ENCODE peak calls at places on chromosomes 13 and 19, in eight cellular contexts. Q is kidney tubule cell, J is LoVo, M is stromal cell of bone marrow, B is NCI-H748 treated with DMSO at 0.1 percent for 48 hours, O is EH, E is T-helper 2 cell, L is GM23338. G is an unnamed sample.

GRCh38 chr13:43193789-43194188 is 170.4 kb downstream of the DNAJC15 start:
- DNase-seq in Q (no peak), J (no peak), M (no peak), B (no peak), O (no peak), E (no peak), L (no peak), G (no peak)

GRCh38 chr13:40787062-40787461 is 2.3 kb upstream of the SLC25A15 start:
- DNase-seq in Q (no peak), J (no peak), M (no peak), B (no peak), O (peak; percentile 85), E (no peak), L (no peak), G (no peak)

GRCh38 chr13:97544041-97544765 is 110.2 kb downstream of the RAP2A start:
- DNase-seq in Q (no peak), J (no peak), M (no peak), B (no peak), O (peak; percentile 46), E (no peak), L (no peak), G (no peak)

GRCh38 chr13:59715591-59715990 is 448.1 kb downstream of the DIAPH3 start:
- DNase-seq in Q (no peak), J (no peak), M (no peak), B (no peak), O (no peak), E (no peak), L (no peak), G (no peak)

GRCh38 chr13:66553391-66553790 is 676.7 kb downstream of the PCDH9 start:
- DNase-seq in Q (no peak), J (no peak), M (no peak), B (no peak), O (peak; percentile 38), E (no peak), L (no peak), G (no peak)

GRCh38 chr13:100363874-100364273 is 224.7 kb downstream of the GGACT start:
- DNase-seq in Q (no peak), J (peak; percentile 44), M (no peak), B (peak; percentile 54), O (peak; percentile 77), E (no peak), L (no peak), G (no peak)

GRCh38 chr13:39571502-39572092 is 31.4 kb downstream of the LHFPL6 start:
- DNase-seq in Q (no peak), J (no peak), M (no peak), B (no peak), O (no peak), E (no peak), L (no peak), G (no peak)

GRCh38 chr19:5789201-5789795 is 1.7 kb downstream of the DUS3L start:
- DNase-seq in Q (no peak), J (no peak), M (no peak), B (no peak), O (no peak), E (no peak), L (no peak), G (no peak)

GRCh38 chr19:49579947-49580263 is 451 bp downstream of the NOSIP start:
- DNase-seq in Q (no peak), J (no peak), M (no peak), B (no peak), O (no peak), E (no peak), L (no peak), G (no peak)

GRCh38 chr19:52237197-52237596 is 32.2 kb upstream of the ZNF766 start:
- DNase-seq in Q (no peak), J (no peak), M (no peak), B (no peak), O (no peak), E (no peak), L (no peak), G (no peak)

GRCh38 chr19:10271543-10272086 is 695 bp downstream of the ICAM1 start:
- DNase-seq in Q (peak; percentile 62), J (no peak), M (no peak), B (no peak), O (peak; percentile 48), E (no peak), L (no peak), G (no peak)

GRCh38 chr13:107846642-107847041 is 368.7 kb downstream of the LIG4 start:
- DNase-seq in Q (no peak), J (no peak), M (no peak), B (no peak), O (no peak), E (no peak), L (no peak), G (no peak)

GRCh38 chr13:110495376-110495775 is 66.1 kb downstream of the RAB20 start:
- DNase-seq in Q (no peak), J (no peak), M (no peak), B (no peak), O (no peak), E (no peak), L (no peak), G (no peak)

GRCh38 chr19:3135961-3136683 is at the start of gene GNA15:
- DNase-seq in Q (no peak), J (no peak), M (no peak), B (no peak), O (no peak), E (peak; percentile 30), L (no peak), G (no peak)

GRCh38 chr19:17830567-17831418 is 9.5 kb upstream of the INSL3 start:
- DNase-seq in Q (peak; percentile 83), J (peak; percentile 95), M (no peak), B (peak; percentile 66), O (peak; percentile 80), E (peak; percentile 18), L (peak; percentile 95), G (no peak)

GRCh38 chr19:38251564-38252051 is 4.6 kb downstream of the PPP1R14A start:
- DNase-seq in Q (no peak), J (no peak), M (no peak), B (no peak), O (peak; percentile 77), E (no peak), L (peak; percentile 56), G (no peak)

GRCh38 chr13:103525530-103525929 is 459.3 kb upstream of the SLC10A2 start:
- DNase-seq in Q (no peak), J (no peak), M (no peak), B (peak; percentile 42), O (no peak), E (no peak), L (no peak), G (no peak)

GRCh38 chr19:44615529-44616247 is 2.3 kb downstream of the IGSF23 start:
- DNase-seq in Q (no peak), J (no peak), M (no peak), B (no peak), O (no peak), E (no peak), L (no peak), G (no peak)

GRCh38 chr13:59946924-59947323 is 216.8 kb downstream of the DIAPH3 start:
- DNase-seq in Q (peak; percentile 16), J (no peak), M (no peak), B (no peak), O (peak; percentile 80), E (no peak), L (no peak), G (no peak)

GRCh38 chr13:26051231-26052135 is at the start of gene SHISA2:
- DNase-seq in Q (peak; percentile 76), J (no peak), M (no peak), B (peak; percentile 87), O (peak; percentile 45), E (no peak), L (peak; percentile 82), G (peak; percentile 56)

GRCh38 chr19:45693168-45693788 is 812 bp downstream of the QPCTL start:
- DNase-seq in Q (peak; percentile 74), J (peak; percentile 81), M (peak; percentile 43), B (peak; percentile 69), O (peak; percentile 71), E (peak; percentile 55), L (peak; percentile 92), G (peak; percentile 75)

GRCh38 chr13:45205124-45205523 is 4.3 kb upstream of the KCTD4 start:
- DNase-seq in Q (no peak), J (no peak), M (no peak), B (no peak), O (no peak), E (no peak), L (no peak), G (no peak)

GRCh38 chr13:78897200-78897599 is 238.2 kb upstream of the OBI1 start:
- DNase-seq in Q (no peak), J (no peak), M (no peak), B (no peak), O (no peak), E (no peak), L (no peak), G (no peak)

GRCh38 chr19:10270180-10270615 is 722 bp upstream of the ICAM1 start:
- DNase-seq in Q (peak; percentile 80), J (no peak), M (no peak), B (no peak), O (peak; percentile 53), E (no peak), L (peak; percentile 47), G (peak; percentile 41)

GRCh38 chr13:114087430-114087829 is 45.0 kb downstream of the RASA3 start:
- DNase-seq in Q (no peak), J (no peak), M (no peak), B (no peak), O (no peak), E (peak; percentile 6), L (no peak), G (no peak)

GRCh38 chr19:32877323-32877912 is 7.9 kb upstream of the SLC7A9 start:
- DNase-seq in Q (no peak), J (no peak), M (no peak), B (no peak), O (no peak), E (no peak), L (no peak), G (no peak)